ENCODE peak calls at places on chromosomes 13 and 19, in four cellular contexts. Q is HepG2, P is K562, H is HCT116. B is an unnamed sample.

GRCh38 chr13:111853146-111853545 is 213.8 kb upstream of the SOX1 start:
- DNase-seq in Q (no peak), P (no peak), H (no peak), B (no peak)

GRCh38 chr19:43768273-43769050 is 12.3 kb downstream of the KCNN4 start:
- DNase-seq in Q (no peak), P (no peak), H (no peak), B (no peak)

GRCh38 chr19:19134687-19135158 is 3.6 kb downstream of the TMEM161A start:
- DNase-seq in Q (no peak), P (peak), H (no peak), B (no peak)

GRCh38 chr19:7636691-7637373 is at the start of gene STXBP2:
- DNase-seq in Q (peak), P (peak), H (peak), B (no peak)

GRCh38 chr13:109345433-109345941 is 440.9 kb downstream of the IRS2 start:
- DNase-seq in Q (no peak), P (no peak), H (no peak), B (no peak)

GRCh38 chr19:50854636-50855410 is at the start of gene KLK3:
- DNase-seq in Q (no peak), P (no peak), H (no peak), B (no peak)

GRCh38 chr13:33761744-33762143 is 56.2 kb upstream of the RFC3 start:
- DNase-seq in Q (peak), P (peak), H (peak), B (no peak)

GRCh38 chr13:79796116-79796515 is 315.2 kb downstream of the NDFIP2 start:
- DNase-seq in Q (no peak), P (no peak), H (no peak), B (no peak)

GRCh38 chr13:104571161-104571889 is 1505.1 kb upstream of the SLC10A2 start:
- DNase-seq in Q (peak), P (no peak), H (peak), B (peak)

GRCh38 chr19:8456064-8456463 is 11.3 kb downstream of the HNRNPM start:
- DNase-seq in Q (no peak), P (no peak), H (no peak), B (no peak)

GRCh38 chr13:108214511-108215383 is 589 bp downstream of the LIG4 start:
- DNase-seq in Q (no peak), P (no peak), H (no peak), B (no peak)

GRCh38 chr19:10111405-10111811 is at the start of gene P2RY11:
- DNase-seq in Q (no peak), P (no peak), H (no peak), B (no peak)

GRCh38 chr19:50419580-50420035 is 870 bp downstream of the SPIB start:
- DNase-seq in Q (no peak), P (no peak), H (no peak), B (no peak)

GRCh38 chr19:39765091-39766076 is 13.3 kb upstream of the LEUTX start:
- DNase-seq in Q (peak), P (peak), H (peak), B (peak)

GRCh38 chr19:40057166-40057565 is 1.1 kb upstream of the ZNF780B start:
- DNase-seq in Q (no peak), P (no peak), H (no peak), B (no peak)

GRCh38 chr13:113526466-113527220 is 36.1 kb upstream of the DCUN1D2 start:
- DNase-seq in Q (no peak), P (no peak), H (no peak), B (no peak)

GRCh38 chr13:33745370-33746324 is 72.3 kb upstream of the RFC3 start:
- DNase-seq in Q (no peak), P (no peak), H (no peak), B (no peak)

GRCh38 chr13:20891768-20892167 is 10.8 kb downstream of the XPO4 start:
- DNase-seq in Q (no peak), P (no peak), H (no peak), B (no peak)

GRCh38 chr19:19300613-19301012 is 19.7 kb downstream of the SUGP1 start:
- DNase-seq in Q (no peak), P (no peak), H (no peak), B (no peak)

GRCh38 chr13:112066624-112067004 is 335 bp upstream of the SOX1 start:
- DNase-seq in Q (no peak), P (no peak), H (no peak), B (no peak)

GRCh38 chr13:94056362-94056990 is 423.0 kb downstream of the DCT start:
- DNase-seq in Q (no peak), P (no peak), H (no peak), B (no peak)

GRCh38 chr19:1736280-1736679 is 17.0 kb upstream of the ONECUT3 start:
- DNase-seq in Q (no peak), P (no peak), H (no peak), B (no peak)

GRCh38 chr19:1734328-1734966 is 18.9 kb upstream of the ONECUT3 start:
- DNase-seq in Q (no peak), P (no peak), H (no peak), B (no peak)

GRCh38 chr19:1739960-1740629 is 13.2 kb upstream of the ONECUT3 start:
- DNase-seq in Q (no peak), P (no peak), H (no peak), B (no peak)

GRCh38 chr19:1736916-1737315 is 16.4 kb upstream of the ONECUT3 start:
- DNase-seq in Q (no peak), P (no peak), H (no peak), B (no peak)
- TF ChIP-seq TCF7L2 in Q (no peak), P (no peak), H (no peak), B (no peak)

GRCh38 chr19:29263305-29264080 is 50.5 kb upstream of the UQCRFS1 start:
- DNase-seq in Q (peak), P (peak), H (no peak), B (peak)

GRCh38 chr19:29262085-29262484 is 49.1 kb upstream of the UQCRFS1 start:
- DNase-seq in Q (no peak), P (no peak), H (no peak), B (no peak)

GRCh38 chr19:29259153-29259552 is 46.2 kb upstream of the UQCRFS1 start:
- DNase-seq in Q (no peak), P (peak), H (no peak), B (no peak)

GRCh38 chr19:29259867-29260281 is 46.9 kb upstream of the UQCRFS1 start:
- DNase-seq in Q (no peak), P (no peak), H (no peak), B (no peak)

DNA sequence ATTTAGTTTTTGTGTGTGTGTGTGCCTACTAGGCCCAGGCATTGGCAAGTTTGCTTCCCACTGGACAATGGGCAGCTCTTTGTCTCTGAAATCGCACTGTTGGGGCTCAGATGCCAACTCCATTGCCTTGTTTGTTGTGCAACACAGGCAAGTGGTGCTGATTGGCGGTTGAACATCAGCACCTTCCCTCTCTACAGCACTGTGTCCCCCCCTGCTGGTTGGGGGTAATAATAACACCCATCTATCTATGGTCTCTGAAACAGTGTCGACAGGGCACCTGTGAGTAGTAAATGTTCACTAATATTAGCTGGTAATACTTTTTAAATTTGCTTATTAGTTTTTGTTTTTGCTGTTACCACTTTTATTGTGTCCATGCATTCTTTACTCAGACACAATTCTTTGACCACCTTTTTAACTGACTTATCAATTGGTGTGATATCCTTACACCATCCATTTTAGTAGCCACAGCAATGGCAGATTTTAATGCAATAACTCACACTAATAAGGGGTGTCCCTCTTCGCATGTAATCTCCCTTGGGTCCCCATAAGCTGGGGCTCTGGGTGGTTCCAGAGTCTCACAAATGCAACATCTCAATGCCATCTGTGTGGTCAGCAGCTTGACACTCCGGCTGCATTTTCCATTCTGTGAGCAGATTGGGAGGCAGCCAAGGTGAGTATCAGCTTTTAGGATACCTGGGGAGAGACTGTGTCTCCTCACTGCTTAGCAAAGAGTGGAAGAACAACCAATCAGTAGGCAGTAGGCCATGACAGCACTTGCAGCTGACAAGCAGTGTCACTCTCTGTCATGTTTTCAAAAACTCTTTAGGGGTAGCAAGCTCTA is 47.7 kb upstream of the UQCRFS1 start:
- DNase-seq in Q (peak), P (peak), H (peak), B (peak)
- TF ChIP-seq SIN3A in Q (no peak), P (no peak), H (no peak), B (no peak)

GRCh38 chr13:74388626-74389025 is 254.4 kb upstream of the KLF12 start:
- DNase-seq in Q (peak), P (no peak), H (no peak), B (no peak)
- TF ChIP-seq TCF7L2 in Q (no peak), P (no peak), H (no peak), B (no peak)

GRCh38 chr13:89281331-89281730 is 1610.2 kb downstream of the SLITRK5 start:
- DNase-seq in Q (no peak), P (no peak), H (no peak), B (no peak)

GRCh38 chr13:89282241-89282640 is 1611.1 kb downstream of the SLITRK5 start:
- DNase-seq in Q (no peak), P (no peak), H (no peak), B (no peak)

GRCh38 chr13:89279374-89279773 is 1608.2 kb downstream of the SLITRK5 start:
- DNase-seq in Q (no peak), P (no peak), H (no peak), B (no peak)
- TF ChIP-seq SIN3A in Q (no peak), P (no peak), H (no peak), B (no peak)